ENCODE peak calls at places on chromosomes 2 and 18, in six cellular contexts. L is naive B cell; H is A172; N is non-pigmented ciliary epithelial cell; C is dorsolateral prefrontal cortex; U is CD4-positive, alpha-beta T cell. B is an unnamed sample.

GRCh38 chr18:74152906-74153305 is 4.6 kb downstream of the TIMM21 start:
- DNase-seq in C (no peak), L (no peak), U (no peak), H (no peak), N (no peak), B (no peak)

GRCh38 chr2:6368271-6368670 is 497.4 kb downstream of the CMPK2 start:
- DNase-seq in N (peak; percentile 75), H (peak; percentile 4), C (no peak), L (no peak), U (no peak), B (no peak)

GRCh38 chr2:99354060-99354459 is 16.9 kb downstream of the EIF5B start:
- DNase-seq in N (no peak), L (no peak), U (no peak), H (no peak), C (no peak), B (no peak)

GRCh38 chr2:132438650-132439030 is 22.0 kb downstream of the GPR39 start:
- DNase-seq in C (no peak), N (peak; percentile 82), U (no peak), H (peak; percentile 98), L (no peak), B (no peak)

GRCh38 chr2:24238158-24238557 is 63.3 kb downstream of the FAM228A start:
- DNase-seq in U (no peak), C (no peak), L (no peak), H (no peak), N (no peak), B (no peak)

GRCh38 chr2:124112966-124113365 is 87.9 kb downstream of the CNTNAP5 start:
- DNase-seq in L (no peak), C (no peak), N (peak; percentile 8), U (no peak), H (no peak), B (no peak)

GRCh38 chr18:45284174-45284573 is 331.1 kb upstream of the SLC14A2 start:
- DNase-seq in N (no peak), U (no peak), L (no peak), H (no peak), C (no peak), B (no peak)

GRCh38 chr2:45938649-45939511 is 287.4 kb downstream of the PRKCE start:
- DNase-seq in N (peak; percentile 82), C (no peak), U (no peak), L (no peak), H (peak; percentile 99), B (peak; percentile 56)

GRCh38 chr18:59124370-59124704 is 15.3 kb upstream of the SEC11C start:
- DNase-seq in H (no peak), L (no peak), U (no peak), N (no peak), C (no peak), B (no peak)

GRCh38 chr2:160493227-160494028 is at the start of gene RBMS1:
- DNase-seq in H (peak; percentile 68), C (no peak), L (peak; percentile 14), U (peak; percentile 25), N (no peak), B (peak; percentile 67)

GRCh38 chr2:190863946-190864345 is 16.7 kb upstream of the GLS start:
- DNase-seq in C (no peak), N (no peak), U (no peak), H (no peak), L (no peak), B (peak; percentile 60)